ENCODE peak calls at places on chromosome 11, in four cellular contexts. One of them, this sample, is unnamed. For H3K4me1, the result is how much of the 10 kb centered on the place peaks cover.

GRCh38 chr11:32297629-32298028 is 137.7 kb downstream of the WT1 start:
- DNase-seq in adrenal gland: no peak
- DNase-seq in thoracic aorta: no peak
- DNase-seq in stomach: no peak
- DNase-seq in this sample: no peak

GRCh38 chr11:217704-218103 is 10.2 kb downstream of the RIC8A start:
- DNase-seq in adrenal gland: no peak
- DNase-seq in thoracic aorta: no peak
- DNase-seq in stomach: peak
- DNase-seq in this sample: no peak

GRCh38 chr11:94638902-94639373 is 71.8 kb downstream of the PIWIL4 start:
- DNase-seq in adrenal gland: no peak
- DNase-seq in thoracic aorta: no peak
- DNase-seq in stomach: no peak
- DNase-seq in this sample: no peak

GRCh38 chr11:11913395-11913794 is 71.6 kb downstream of the USP47 start:
- DNase-seq in adrenal gland: no peak
- DNase-seq in thoracic aorta: no peak
- DNase-seq in stomach: no peak
- DNase-seq in this sample: no peak

GRCh38 chr11:57235761-57236703 is 1.0 kb downstream of the APLNR start:
- DNase-seq in adrenal gland: no peak
- DNase-seq in thoracic aorta: no peak
- DNase-seq in stomach: no peak
- DNase-seq in this sample: no peak

GRCh38 chr11:15800121-15800800 is 556.1 kb downstream of the SOX6 start:
- DNase-seq in adrenal gland: peak
- DNase-seq in thoracic aorta: peak
- DNase-seq in stomach: peak
- DNase-seq in this sample: peak

GRCh38 chr11:37505406-37505805 is 907.4 kb upstream of the RAG2 start:
- DNase-seq in adrenal gland: no peak
- DNase-seq in thoracic aorta: no peak
- DNase-seq in stomach: no peak
- DNase-seq in this sample: no peak

GRCh38 chr11:85123752-85124231 is 503.4 kb downstream of the DLG2 start:
- DNase-seq in adrenal gland: no peak
- DNase-seq in thoracic aorta: no peak
- DNase-seq in stomach: no peak
- DNase-seq in this sample: no peak

GRCh38 chr11:119691020-119691666 is 37.9 kb downstream of the NECTIN1 start:
- DNase-seq in adrenal gland: no peak
- DNase-seq in thoracic aorta: no peak
- DNase-seq in stomach: no peak
- DNase-seq in this sample: no peak

GRCh38 chr11:119155733-119156492 is 7.1 kb downstream of the ABCG4 start:
- DNase-seq in adrenal gland: no peak
- DNase-seq in thoracic aorta: no peak
- DNase-seq in stomach: no peak
- DNase-seq in this sample: no peak

GRCh38 chr11:30546334-30546733 is 39.8 kb downstream of the MPPED2 start:
- DNase-seq in adrenal gland: no peak
- DNase-seq in thoracic aorta: no peak
- DNase-seq in stomach: no peak
- DNase-seq in this sample: no peak

GRCh38 chr11:133996671-133997070 is 39.9 kb upstream of the IGSF9B start:
- DNase-seq in adrenal gland: no peak
- DNase-seq in thoracic aorta: no peak
- DNase-seq in stomach: no peak
- DNase-seq in this sample: no peak

GRCh38 chr11:43944761-43945311 is 2.4 kb downstream of the C11orf96 start:
- DNase-seq in adrenal gland: peak
- DNase-seq in thoracic aorta: no peak
- DNase-seq in stomach: peak
- DNase-seq in this sample: peak

GRCh38 chr11:2425506-2425905 is 18.8 kb downstream of the TRPM5 start:
- DNase-seq in adrenal gland: no peak
- DNase-seq in thoracic aorta: no peak
- DNase-seq in stomach: no peak
- DNase-seq in this sample: peak

GRCh38 chr11:17765381-17766359 is 31.1 kb downstream of the KCNC1 start:
- DNase-seq in adrenal gland: no peak
- DNase-seq in thoracic aorta: no peak
- DNase-seq in stomach: no peak
- DNase-seq in this sample: no peak

GRCh38 chr11:1234771-1235614 is 12.1 kb downstream of the MUC5B start:
- DNase-seq in adrenal gland: no peak
- DNase-seq in thoracic aorta: no peak
- DNase-seq in stomach: no peak
- DNase-seq in this sample: peak

GRCh38 chr11:59183768-59184167 is 11.8 kb downstream of the DTX4 start:
- DNase-seq in adrenal gland: no peak
- DNase-seq in thoracic aorta: no peak
- DNase-seq in stomach: no peak
- DNase-seq in this sample: no peak

GRCh38 chr11:128530119-128531091 is 57.0 kb downstream of the ETS1 start:
- DNase-seq in adrenal gland: no peak
- DNase-seq in thoracic aorta: peak
- DNase-seq in stomach: peak
- DNase-seq in this sample: peak

GRCh38 chr11:60786811-60787567 is 1.9 kb downstream of the MS4A10 start:
- DNase-seq in adrenal gland: peak
- DNase-seq in thoracic aorta: peak
- DNase-seq in stomach: peak
- DNase-seq in this sample: peak

GRCh38 chr11:85945788-85946187 is 90.6 kb downstream of the CCDC83 start:
- DNase-seq in adrenal gland: no peak
- DNase-seq in thoracic aorta: no peak
- DNase-seq in stomach: no peak
- DNase-seq in this sample: no peak

GRCh38 chr11:76661306-76661751 is 9.2 kb downstream of the LRRC32 start:
- DNase-seq in adrenal gland: no peak
- DNase-seq in thoracic aorta: no peak
- DNase-seq in stomach: no peak
- DNase-seq in this sample: no peak

GRCh38 chr11:37504925-37505324 is 906.9 kb upstream of the RAG2 start:
- DNase-seq in adrenal gland: no peak
- DNase-seq in thoracic aorta: no peak
- DNase-seq in stomach: no peak
- DNase-seq in this sample: no peak

GRCh38 chr11:30420233-30420787 is 97.4 kb downstream of the ARL14EP start:
- DNase-seq in adrenal gland: no peak
- DNase-seq in thoracic aorta: no peak
- DNase-seq in stomach: no peak
- DNase-seq in this sample: no peak

GRCh38 chr11:44357734-44358133 is 47.8 kb upstream of the ALX4 start:
- DNase-seq in adrenal gland: no peak
- DNase-seq in thoracic aorta: no peak
- DNase-seq in stomach: no peak
- DNase-seq in this sample: no peak

GRCh38 chr11:13016415-13016814 is 7.3 kb downstream of the RASSF10 start:
- DNase-seq in adrenal gland: no peak
- DNase-seq in thoracic aorta: no peak
- DNase-seq in stomach: no peak
- DNase-seq in this sample: no peak

GRCh38 chr11:76644591-76644990 is 26.0 kb downstream of the LRRC32 start:
- DNase-seq in adrenal gland: no peak
- DNase-seq in thoracic aorta: no peak
- DNase-seq in stomach: no peak
- DNase-seq in this sample: no peak

GRCh38 chr11:117096973-117097566 is 1.2 kb downstream of the SIK3 start:
- DNase-seq in adrenal gland: no peak
- DNase-seq in thoracic aorta: no peak
- DNase-seq in stomach: no peak
- DNase-seq in this sample: no peak

GRCh38 chr11:15941206-15941770 is 415.1 kb downstream of the SOX6 start:
- DNase-seq in adrenal gland: peak
- DNase-seq in thoracic aorta: no peak
- DNase-seq in stomach: no peak
- DNase-seq in this sample: peak

GRCh38 chr11:29984544-29984943 is 32.3 kb downstream of the KCNA4 start:
- DNase-seq in adrenal gland: peak
- DNase-seq in thoracic aorta: no peak
- DNase-seq in stomach: no peak
- DNase-seq in this sample: no peak

GRCh38 chr11:1073261-1073724 is 1.4 kb upstream of the MUC2 start:
- DNase-seq in adrenal gland: peak
- DNase-seq in thoracic aorta: no peak
- DNase-seq in stomach: peak
- DNase-seq in this sample: peak

GRCh38 chr11:129702410-129703390 is 112.9 kb upstream of the TMEM45B start:
- DNase-seq in adrenal gland: no peak
- DNase-seq in thoracic aorta: no peak
- DNase-seq in stomach: no peak
- DNase-seq in this sample: no peak
- H3K27ac ChIP-seq in adrenal gland: no peak
- H3K27ac ChIP-seq in thoracic aorta: no peak
- H3K27ac ChIP-seq in stomach: no peak
- H3K27ac ChIP-seq in this sample: no peak

DNA sequence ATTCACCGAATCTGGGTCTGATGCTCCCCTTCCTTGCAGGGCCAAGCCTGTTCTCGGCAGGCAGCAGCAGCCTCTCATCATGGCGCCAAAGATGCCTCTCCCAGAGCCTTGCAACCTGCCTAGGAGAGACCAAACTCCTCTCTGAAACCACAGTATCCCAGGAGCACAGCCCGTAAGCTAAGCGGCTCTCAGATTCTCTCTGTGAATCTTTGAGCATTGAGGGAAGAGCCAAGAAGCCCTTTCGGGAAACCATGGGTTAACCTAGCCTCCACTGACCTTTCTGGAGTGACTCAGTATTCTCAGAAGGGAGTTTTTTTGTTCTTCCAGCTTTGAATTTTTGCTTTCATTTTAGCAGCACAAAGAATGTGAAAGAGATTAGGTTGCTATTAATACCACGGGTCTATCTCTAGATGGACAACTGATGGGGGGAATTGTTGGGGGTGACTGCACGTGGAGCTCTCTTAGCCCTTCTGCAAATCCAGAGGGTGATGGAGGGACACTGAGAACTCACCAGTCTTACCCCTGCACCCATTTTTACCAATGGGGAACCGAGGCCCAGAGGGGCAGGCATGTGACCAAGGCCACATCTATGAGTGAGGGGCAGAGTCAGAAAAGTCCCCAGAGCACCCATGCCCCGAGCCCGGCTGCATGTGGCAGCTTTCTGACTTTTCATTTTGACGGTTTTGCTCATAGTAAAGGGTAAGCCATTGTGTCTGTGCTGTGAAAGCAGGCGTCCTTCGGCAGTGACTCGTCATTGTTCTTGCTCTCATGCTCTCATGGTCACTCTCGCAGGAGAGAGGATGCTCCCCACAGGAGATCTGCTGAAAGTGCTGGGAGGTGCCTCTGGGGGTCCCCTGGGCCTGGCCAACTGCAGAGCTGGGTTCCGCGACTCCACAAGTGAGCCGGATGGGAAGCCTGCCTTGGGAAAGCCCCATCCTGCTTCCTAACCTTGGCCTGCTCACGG is 36.0 kb downstream of the IRAG1 start:
- DNase-seq in adrenal gland: peak
- DNase-seq in thoracic aorta: no peak
- DNase-seq in stomach: no peak
- DNase-seq in this sample: no peak
- H3K4me1 ChIP-seq in adrenal gland: half or more
- H3K4me1 ChIP-seq in thoracic aorta: half or more
- H3K4me1 ChIP-seq in stomach: half or more
- H3K4me1 ChIP-seq in this sample: under half

DNA sequence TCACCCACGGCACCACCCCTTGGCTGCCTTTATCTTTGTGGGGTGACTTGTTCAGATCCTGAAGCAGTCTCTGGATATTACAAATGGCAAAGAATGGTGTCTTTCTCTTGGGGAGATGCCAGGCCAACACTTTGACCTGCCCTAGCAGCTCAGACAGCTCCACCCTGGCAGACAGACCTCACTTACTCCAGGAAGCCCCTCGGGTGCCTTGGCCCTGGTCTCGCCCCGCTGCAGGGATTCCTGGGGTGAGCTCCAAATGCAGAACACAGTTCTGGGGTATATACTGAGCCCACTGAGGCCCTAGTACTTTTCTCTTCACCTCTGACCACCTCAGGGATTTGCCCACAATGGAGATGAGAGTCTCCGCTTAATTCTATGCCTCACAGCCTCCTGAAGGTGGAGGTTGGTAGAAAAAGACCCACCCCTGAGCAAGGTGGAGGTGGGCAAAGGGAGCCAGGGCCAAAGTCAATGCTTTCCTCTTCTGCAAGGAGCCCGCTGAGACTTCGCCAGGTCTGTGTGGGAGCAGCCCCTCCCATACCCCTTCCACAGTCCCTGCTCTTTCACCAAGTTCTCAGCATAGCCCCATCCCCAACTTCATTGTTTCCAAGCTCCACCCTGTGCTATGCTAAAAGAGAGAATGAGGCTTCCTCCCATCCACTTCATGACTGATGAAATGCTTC is 11.1 kb upstream of the ST3GAL4 start:
- DNase-seq in adrenal gland: no peak
- DNase-seq in thoracic aorta: no peak
- DNase-seq in stomach: no peak
- DNase-seq in this sample: peak
- H3K27ac ChIP-seq in adrenal gland: peak
- H3K27ac ChIP-seq in thoracic aorta: no peak
- H3K27ac ChIP-seq in stomach: no peak
- H3K27ac ChIP-seq in this sample: no peak

DNA sequence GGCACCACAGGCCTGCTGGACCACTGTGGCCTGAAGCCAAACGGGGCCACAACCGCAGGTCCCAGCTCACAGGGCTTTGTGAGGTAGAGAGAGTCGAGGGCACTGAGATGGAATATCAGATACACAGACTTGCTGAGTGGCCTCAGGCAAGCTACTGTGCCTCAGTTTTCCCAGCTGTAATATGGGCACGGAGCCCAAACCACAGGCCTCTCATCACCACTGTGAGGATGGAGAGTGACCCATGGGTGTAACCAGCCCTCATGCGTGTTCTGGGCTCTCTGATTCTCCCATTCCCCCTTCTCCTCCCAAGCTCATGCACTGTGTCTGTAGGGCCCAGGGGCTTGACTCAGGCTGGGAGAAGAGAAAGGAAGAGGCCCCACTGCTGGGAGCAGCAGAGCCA is 4.2 kb downstream of the UNC93B1 start:
- DNase-seq in adrenal gland: no peak
- DNase-seq in thoracic aorta: no peak
- DNase-seq in stomach: no peak
- DNase-seq in this sample: no peak
- H3K4me1 ChIP-seq in adrenal gland: under half
- H3K4me1 ChIP-seq in thoracic aorta: under half
- H3K4me1 ChIP-seq in stomach: under half
- H3K4me1 ChIP-seq in this sample: under half

GRCh38 chr11:95888439-95888838 is 35.5 kb downstream of the MTMR2 start:
- DNase-seq in adrenal gland: no peak
- DNase-seq in thoracic aorta: no peak
- DNase-seq in stomach: no peak
- DNase-seq in this sample: no peak

GRCh38 chr11:95892892-95893570 is 30.9 kb downstream of the MTMR2 start:
- DNase-seq in adrenal gland: no peak
- DNase-seq in thoracic aorta: no peak
- DNase-seq in stomach: no peak
- DNase-seq in this sample: no peak

GRCh38 chr11:95888852-95889251 is 35.1 kb downstream of the MTMR2 start:
- DNase-seq in adrenal gland: no peak
- DNase-seq in thoracic aorta: no peak
- DNase-seq in stomach: no peak
- DNase-seq in this sample: no peak

GRCh38 chr11:95895815-95896214 is 28.1 kb downstream of the MTMR2 start:
- DNase-seq in adrenal gland: no peak
- DNase-seq in thoracic aorta: no peak
- DNase-seq in stomach: no peak
- DNase-seq in this sample: no peak

GRCh38 chr11:95891423-95892177 is 32.3 kb downstream of the MTMR2 start:
- DNase-seq in adrenal gland: no peak
- DNase-seq in thoracic aorta: no peak
- DNase-seq in stomach: no peak
- DNase-seq in this sample: no peak
- H3K27ac ChIP-seq in adrenal gland: no peak
- H3K27ac ChIP-seq in thoracic aorta: peak
- H3K27ac ChIP-seq in stomach: peak
- H3K27ac ChIP-seq in this sample: no peak

This sample was measured in right cardiac atrium.